ENCODE peak calls at places on chromosome 5, in four cellular contexts. U is GM12878, I is fibroblast of lung, G is astrocyte. L is an unnamed sample.

GRCh38 chr5:36403601-36404311 is 102.1 kb upstream of the RANBP3L start:
- DNase-seq in U (no peak), I (peak; percentile 92), G (peak; percentile 88), L (no peak)

GRCh38 chr5:159663986-159664385 is 252.3 kb upstream of the ADRA1B start:
- DNase-seq in U (no peak), G (no peak), I (no peak), L (no peak)

GRCh38 chr5:101102506-101102905 is 199.4 kb upstream of the ST8SIA4 start:
- DNase-seq in G (no peak), U (no peak), I (peak; percentile 11), L (no peak)

GRCh38 chr5:180155331-180155881 is 53.6 kb downstream of the RASGEF1C start:
- DNase-seq in U (no peak), G (no peak), I (no peak), L (no peak)

GRCh38 chr5:122310886-122311285 is 1.2 kb upstream of the SNCAIP start:
- DNase-seq in I (no peak), U (no peak), G (no peak), L (no peak)

GRCh38 chr5:174680901-174681565 is 43.3 kb upstream of the MSX2 start:
- DNase-seq in U (no peak), G (no peak), I (no peak), L (no peak)

GRCh38 chr5:68505917-68506860 is 290.6 kb downstream of the PIK3R1 start:
- DNase-seq in I (peak; percentile 59), G (peak; percentile 46), U (no peak), L (no peak)

GRCh38 chr5:15487228-15487627 is 12.8 kb upstream of the FBXL7 start:
- DNase-seq in U (no peak), I (no peak), G (no peak), L (no peak)

GRCh38 chr5:180313677-180314076 is 21.8 kb upstream of the MAPK9 start:
- DNase-seq in U (no peak), I (no peak), G (no peak), L (no peak)

GRCh38 chr5:123673107-123673506 is 161.1 kb downstream of the CSNK1G3 start:
- DNase-seq in U (no peak), I (no peak), G (no peak), L (no peak)

GRCh38 chr5:34555699-34556513 is 100.2 kb upstream of the RAI14 start:
- DNase-seq in I (no peak), G (no peak), U (no peak), L (no peak)

GRCh38 chr5:140041492-140042421 is 1.3 kb downstream of the NRG2 start:
- DNase-seq in I (peak; percentile 40), U (peak; percentile 36), G (peak; percentile 16), L (peak; percentile 5)

GRCh38 chr5:82332064-82332855 is 54.1 kb upstream of the RPS23 start:
- DNase-seq in I (peak; percentile 30), G (no peak), U (no peak), L (no peak)

GRCh38 chr5:378976-379742 is 57.6 kb downstream of the AHRR start:
- DNase-seq in U (peak; percentile 44), I (peak; percentile 80), G (peak; percentile 79), L (no peak)

GRCh38 chr5:142748568-142749249 is 21.5 kb upstream of the ARHGAP26 start:
- DNase-seq in G (no peak), I (no peak), U (no peak), L (no peak)

GRCh38 chr5:132293992-132294727 is at the start of gene SLC22A4:
- DNase-seq in I (peak; percentile 94), G (peak; percentile 89), U (no peak), L (peak; percentile 30)

GRCh38 chr5:29972597-29972996 is 1220.9 kb upstream of the CDH6 start:
- DNase-seq in I (no peak), U (no peak), G (no peak), L (no peak)

GRCh38 chr5:81694726-81695125 is 56.2 kb downstream of the SSBP2 start:
- DNase-seq in G (no peak), U (no peak), I (no peak), L (no peak)

GRCh38 chr5:35230043-35230611 is at the start of gene PRLR:
- DNase-seq in I (peak; percentile 12), G (no peak), U (no peak), L (no peak)

GRCh38 chr5:133421394-133421793 is 190.9 kb downstream of the FSTL4 start:
- DNase-seq in U (no peak), G (peak; percentile 2), I (peak; percentile 17), L (no peak)

GRCh38 chr5:10761842-10762165 is 770 bp upstream of the DAP start:
- DNase-seq in G (no peak), U (no peak), I (no peak), L (no peak)

GRCh38 chr5:77645158-77645994 is 6.9 kb upstream of the OTP start:
- DNase-seq in G (no peak), U (no peak), I (no peak), L (no peak)
- TF ChIP-seq EZH2 in G (peak; percentile 82), U (peak; percentile 54), I (peak; percentile 77), L (peak; percentile 91)

GRCh38 chr5:83471405-83472212 is at the start of gene VCAN:
- DNase-seq in I (peak; percentile 97), U (no peak), G (peak; percentile 96), L (no peak)
- TF ChIP-seq EZH2 in I (no peak), U (peak; percentile 45), G (no peak), L (peak; percentile 22)

GRCh38 chr5:176662371-176663333 is 15.4 kb downstream of the TSPAN17 start:
- DNase-seq in G (no peak), U (no peak), I (no peak), L (no peak)

GRCh38 chr5:176664886-176665285 is 17.6 kb downstream of the TSPAN17 start:
- DNase-seq in G (no peak), I (no peak), U (no peak), L (no peak)

GRCh38 chr5:176665517-176665916 is 18.2 kb downstream of the TSPAN17 start:
- DNase-seq in G (no peak), U (no peak), I (no peak), L (no peak)

GRCh38 chr5:176663566-176663965 is 16.3 kb downstream of the TSPAN17 start:
- DNase-seq in U (no peak), I (no peak), G (no peak), L (no peak)

DNA sequence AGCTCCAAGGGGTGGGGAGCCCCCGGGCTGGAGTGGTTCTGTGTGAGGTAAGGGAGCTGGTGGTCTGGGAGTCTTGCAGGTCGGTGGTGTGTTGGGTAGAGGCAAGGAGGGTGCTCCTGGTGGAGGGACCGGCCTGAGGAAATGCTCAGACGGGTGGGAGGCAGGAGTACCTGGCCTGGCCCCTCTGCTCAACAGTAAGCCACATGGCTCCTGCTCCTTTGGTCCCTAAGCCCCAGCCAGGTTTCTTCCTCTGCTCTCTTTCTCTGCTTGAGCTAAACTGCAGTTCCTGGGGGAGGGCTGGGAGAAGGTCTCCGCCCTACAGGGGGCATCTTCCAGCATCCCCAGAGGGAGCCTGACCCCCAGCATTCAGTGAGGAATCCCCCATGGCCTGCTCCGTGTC is 17.2 kb downstream of the TSPAN17 start:
- DNase-seq in G (no peak), U (no peak), I (no peak), L (no peak)
- TF ChIP-seq EZH2 in G (no peak), U (no peak), I (no peak), L (no peak)

GRCh38 chr5:19488786-19489185 is 499.2 kb downstream of the CDH18 start:
- DNase-seq in U (no peak), G (no peak), I (no peak), L (no peak)

GRCh38 chr5:19487484-19487883 is 500.5 kb downstream of the CDH18 start:
- DNase-seq in I (no peak), U (no peak), G (no peak), L (no peak)

GRCh38 chr5:19496056-19496455 is 491.9 kb downstream of the CDH18 start:
- DNase-seq in I (peak; percentile 19), U (no peak), G (peak; percentile 6), L (no peak)

GRCh38 chr5:19497229-19497815 is 490.7 kb downstream of the CDH18 start:
- DNase-seq in I (no peak), U (no peak), G (no peak), L (no peak)

GRCh38 chr5:19492861-19493260 is 495.1 kb downstream of the CDH18 start:
- DNase-seq in U (no peak), I (peak; percentile 21), G (peak; percentile 9), L (no peak)
- TF ChIP-seq EZH2 in U (no peak), I (no peak), G (no peak), L (no peak)